ENCODE peak calls at places on chromosomes 3 and 15, in eight cellular contexts. L is CD8-positive, alpha-beta T cell; Q is cardiac fibroblast; G is coronary artery; X is endothelial cell of umbilical vein; M is HEK293T; K is stimulated activated naive CD4-positive, alpha-beta T cell; V is NCI-H1105 treated with DMSO at 0.1 percent for 48 hours. O is an unnamed sample.

GRCh38 chr3:193548406-193548805 is 6.3 kb downstream of the ATP13A4 start:
- DNase-seq in L (no peak), Q (no peak), G (no peak), X (no peak), M (no peak), K (no peak), V (peak; percentile 59), O (no peak)

GRCh38 chr3:56620371-56620770 is 62.7 kb downstream of the TASOR start:
- DNase-seq in L (no peak), Q (peak; percentile 33), G (no peak), X (no peak), M (no peak), K (no peak), V (no peak), O (no peak)

GRCh38 chr3:61875073-61875472 is 313.7 kb downstream of the PTPRG start:
- DNase-seq in L (no peak), Q (peak; percentile 26), G (no peak), X (peak; percentile 30), M (no peak), K (no peak), V (peak; percentile 1), O (no peak)

GRCh38 chr15:76203346-76203745 is 107.9 kb downstream of the ETFA start:
- DNase-seq in L (no peak), Q (no peak), G (no peak), X (no peak), M (no peak), K (no peak), V (no peak), O (no peak)

GRCh38 chr3:32814371-32814770 is 3.4 kb upstream of the TRIM71 start:
- DNase-seq in L (no peak), Q (no peak), G (no peak), X (no peak), M (no peak), K (no peak), V (no peak), O (no peak)

GRCh38 chr15:75578206-75578947 is 738 bp downstream of the PTPN9 start:
- DNase-seq in L (no peak), Q (no peak), G (no peak), X (peak; percentile 11), M (peak; percentile 40), K (peak; percentile 10), V (no peak), O (no peak)

GRCh38 chr15:42670441-42670840 is 66.5 kb downstream of the CDAN1 start:
- DNase-seq in L (no peak), Q (no peak), G (no peak), X (no peak), M (no peak), K (no peak), V (no peak), O (no peak)

GRCh38 chr3:48394391-48394790 is 22.4 kb downstream of the FBXW12 start:
- DNase-seq in L (no peak), Q (no peak), G (no peak), X (no peak), M (no peak), K (no peak), V (no peak), O (no peak)

GRCh38 chr3:138367912-138368311 is 19.5 kb downstream of the MRAS start:
- DNase-seq in L (no peak), Q (peak; percentile 30), G (peak; percentile 88), X (no peak), M (no peak), K (no peak), V (no peak), O (no peak)